ENCODE peak calls at places on chromosomes 7 and 10, in seven cellular contexts. M is GM23338, V is hepatocyte, P is HCT116, W is neural progenitor cell, J is OCI-LY7, Z is GM23248. K is an unnamed sample.
A peak's percentile ranks its signal among the peaks of the same experiment; 100 is the strongest.

GRCh38 chr10:101238732-101239105 is 9.5 kb upstream of the LBX1 start:
- DNase-seq in Z (peak; percentile 17), P (peak; percentile 18), M (peak; percentile 63), W (peak; percentile 81), V (no peak), J (peak; percentile 11), K (peak; percentile 38)

GRCh38 chr7:37770813-37771212 is 77.6 kb upstream of the NME8 start:
- DNase-seq in M (no peak), V (no peak), W (no peak), J (no peak), Z (no peak), P (no peak), K (no peak)

GRCh38 chr10:11469575-11470391 is 141.7 kb downstream of the USP6NL start:
- DNase-seq in P (no peak), M (peak; percentile 80), Z (no peak), V (no peak), J (no peak), W (no peak), K (no peak)

GRCh38 chr10:36263871-36264270 is 621.8 kb upstream of the FZD8 start:
- DNase-seq in M (no peak), V (no peak), P (no peak), W (no peak), J (no peak), Z (no peak), K (peak; percentile 36)

GRCh38 chr10:21427804-21428481 is 97.5 kb downstream of the SKIDA1 start:
- DNase-seq in Z (no peak), V (no peak), J (no peak), M (peak; percentile 26), W (no peak), P (peak; percentile 23), K (no peak)

GRCh38 chr7:51774178-51774577 is 457.6 kb upstream of the COBL start:
- DNase-seq in M (peak; percentile 40), V (no peak), J (no peak), P (no peak), Z (no peak), W (peak; percentile 19), K (no peak)

GRCh38 chr7:15016726-15017125 is 114.2 kb upstream of the DGKB start:
- DNase-seq in J (no peak), Z (peak; percentile 22), P (peak; percentile 45), W (no peak), M (no peak), V (peak; percentile 69), K (peak; percentile 93)

GRCh38 chr10:70493660-70494234 is 15.2 kb downstream of the PALD1 start:
- DNase-seq in V (peak; percentile 53), P (no peak), M (peak; percentile 97), Z (no peak), J (peak; percentile 97), W (peak; percentile 82), K (no peak)

GRCh38 chr7:127882313-127882920 is 148.8 kb downstream of the LRRC4 start:
- DNase-seq in W (no peak), P (no peak), J (no peak), M (no peak), V (no peak), Z (no peak), K (no peak)

GRCh38 chr10:89916481-89916880 is 215.1 kb downstream of the KIF20B start:
- DNase-seq in M (no peak), W (no peak), P (no peak), J (no peak), Z (peak; percentile 3), V (no peak), K (peak; percentile 72)

GRCh38 chr10:9603972-9604371 is 1413.7 kb upstream of the CELF2 start:
- DNase-seq in V (no peak), M (no peak), W (no peak), J (no peak), P (no peak), Z (no peak), K (no peak)

GRCh38 chr10:101952196-101952595 is 103.8 kb downstream of the ARMH3 start:
- DNase-seq in P (no peak), V (no peak), J (no peak), Z (peak; percentile 64), W (no peak), M (no peak), K (no peak)

GRCh38 chr10:101902032-101902799 is 58.6 kb upstream of the KCNIP2 start:
- DNase-seq in M (peak; percentile 61), Z (no peak), V (no peak), P (no peak), J (no peak), W (peak; percentile 81), K (no peak)

GRCh38 chr7:57438244-57438643 is 11.7 kb upstream of the ZNF716 start:
- DNase-seq in Z (no peak), J (no peak), P (no peak), M (no peak), W (no peak), V (no peak), K (no peak)

GRCh38 chr7:139895141-139895829 is 66.2 kb downstream of the TBXAS1 start:
- DNase-seq in V (no peak), Z (no peak), P (no peak), W (no peak), J (no peak), M (no peak), K (no peak)

GRCh38 chr7:98573816-98574215 is 43.3 kb upstream of the NPTX2 start:
- DNase-seq in V (no peak), W (no peak), M (no peak), Z (no peak), J (no peak), P (no peak), K (no peak)

GRCh38 chr10:102117391-102118159 is 2.6 kb downstream of the LDB1 start:
- DNase-seq in J (peak; percentile 49), V (peak; percentile 93), W (peak; percentile 69), P (no peak), Z (peak; percentile 76), M (peak; percentile 80), K (no peak)

GRCh38 chr10:114650266-114650665 is 7.8 kb downstream of the ABLIM1 start:
- DNase-seq in J (no peak), M (no peak), V (no peak), P (no peak), Z (no peak), W (no peak), K (no peak)

GRCh38 chr10:114647545-114648138 is 10.4 kb downstream of the ABLIM1 start:
- DNase-seq in W (no peak), J (no peak), Z (peak; percentile 42), M (no peak), P (no peak), V (no peak), K (no peak)

GRCh38 chr10:114649217-114649906 is 8.7 kb downstream of the ABLIM1 start:
- DNase-seq in V (no peak), Z (no peak), P (no peak), M (no peak), J (no peak), W (no peak), K (no peak)

GRCh38 chr10:114646426-114646825 is 11.6 kb downstream of the ABLIM1 start:
- DNase-seq in J (no peak), Z (no peak), P (no peak), V (no peak), M (no peak), W (no peak), K (no peak)

DNA sequence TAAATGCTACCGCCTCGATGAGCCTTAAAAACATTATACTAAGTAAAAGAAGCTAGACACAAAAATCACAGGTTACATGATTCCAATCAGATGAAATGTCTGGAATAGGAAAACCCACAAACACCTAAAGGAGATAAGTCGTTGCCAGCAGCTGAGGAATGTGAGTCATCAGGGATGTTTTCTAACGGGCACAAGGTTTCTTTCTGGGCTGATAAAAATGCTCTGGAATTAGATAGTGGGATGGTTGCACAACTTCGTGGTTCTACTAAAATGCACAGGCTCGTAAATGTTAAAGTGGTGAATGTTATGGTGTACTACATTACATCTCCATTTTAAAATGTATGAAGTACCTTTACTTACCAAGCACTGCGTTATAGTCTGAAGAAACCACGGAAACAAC is 9.7 kb downstream of the ABLIM1 start:
- DNase-seq in W (no peak), J (no peak), M (no peak), V (peak; percentile 59), P (no peak), Z (peak; percentile 64), K (peak; percentile 46)
- H3K4me2 ChIP-seq in W (no peak overlapping the region), J (no peak overlapping the region), M (no peak overlapping the region), V (no peak overlapping the region), P (peak overlapping the region; percentile 15), Z (peak overlapping the region; percentile 14), K (peak overlapping the region; percentile 26)

GRCh38 chr7:155722936-155723335 is 78.5 kb downstream of the RBM33 start:
- DNase-seq in M (no peak), J (peak; percentile 56), P (no peak), Z (no peak), W (no peak), V (no peak), K (no peak)

GRCh38 chr7:155728116-155728515 is 83.7 kb downstream of the RBM33 start:
- DNase-seq in V (no peak), Z (no peak), P (no peak), W (no peak), J (no peak), M (no peak), K (no peak)

GRCh38 chr7:155727616-155728015 is 83.2 kb downstream of the RBM33 start:
- DNase-seq in J (no peak), P (no peak), V (no peak), M (no peak), Z (no peak), W (no peak), K (no peak)

GRCh38 chr7:155722118-155722517 is 77.7 kb downstream of the RBM33 start:
- DNase-seq in J (peak; percentile 68), Z (no peak), M (no peak), V (no peak), W (no peak), P (no peak), K (no peak)

GRCh38 chr7:155725073-155725346 is 80.5 kb downstream of the RBM33 start:
- DNase-seq in P (no peak), J (peak; percentile 61), W (no peak), Z (no peak), V (no peak), M (no peak), K (no peak)
- TF ChIP-seq EZH2phosphoT487 in P (no peak), J (no peak), W (no peak), Z (no peak), V (no peak), M (no peak), K (no peak)

DNA sequence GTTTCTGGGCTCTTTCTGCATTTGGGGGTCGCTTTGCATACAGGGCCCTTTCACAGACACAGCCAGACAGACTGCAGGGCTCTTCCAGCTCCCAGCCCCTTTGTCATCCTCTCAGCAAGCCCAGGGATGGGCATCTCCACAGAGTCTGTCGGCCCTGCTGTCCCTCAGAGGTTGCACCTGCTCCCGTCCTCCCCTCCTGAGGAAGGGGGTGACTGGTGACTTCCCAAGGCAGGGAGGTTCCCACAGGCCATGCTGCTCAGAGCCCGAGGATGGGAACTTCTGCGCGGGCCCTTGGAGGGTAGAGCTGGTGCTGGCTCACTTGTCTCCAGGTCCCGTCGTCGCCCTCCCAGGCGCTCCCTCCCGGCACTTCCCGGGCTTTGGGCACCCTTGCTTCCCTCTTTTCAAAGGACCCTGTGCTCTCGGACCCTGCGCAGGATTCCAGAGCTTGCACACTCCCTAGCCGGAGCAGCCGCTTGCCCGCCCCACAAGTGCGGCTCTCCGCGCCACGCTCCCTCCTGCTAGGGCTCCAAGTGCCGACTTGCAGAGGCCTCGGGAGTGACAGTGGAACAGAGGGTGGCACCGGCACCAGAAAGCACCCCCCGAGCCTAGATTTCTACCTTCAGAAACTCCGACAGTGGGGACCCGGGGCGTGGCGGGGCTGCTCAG is 152.5 kb downstream of the PRKAG2 start:
- DNase-seq in M (no peak), P (no peak), W (no peak), Z (no peak), V (no peak), J (no peak), K (no peak)
- H3K4me2 ChIP-seq in M (no peak overlapping the region), P (no peak overlapping the region), W (no peak overlapping the region), Z (no peak overlapping the region), V (no peak overlapping the region), J (no peak overlapping the region), K (no peak overlapping the region)

GRCh38 chr7:25359471-25360059 is 131.3 kb upstream of the NPVF start:
- DNase-seq in W (peak; percentile 4), M (peak; percentile 36), J (no peak), V (peak; percentile 43), Z (peak; percentile 5), P (no peak), K (no peak)
- TF ChIP-seq EZH2phosphoT487 in W (no peak), M (no peak), J (no peak), V (no peak), Z (no peak), P (no peak), K (no peak)

K was measured in PC-3.